ENCODE peak calls at places on chromosomes 1 and 21, in five cellular contexts. W is CD4-positive, alpha-beta memory T cell; F is neural progenitor cell; X is Peyer's patch; N is stomach. I is an unnamed sample.

GRCh38 chr1:153534933-153535663 is 693 bp downstream of the S100A6 start:
- DNase-seq in W (peak; percentile 32), F (no peak), X (peak; percentile 84), N (peak; percentile 57), I (peak; percentile 23)

GRCh38 chr21:40337981-40338380 is 470.7 kb downstream of the PCP4 start:
- DNase-seq in W (no peak), F (no peak), X (no peak), N (no peak), I (no peak)

GRCh38 chr1:243712890-243713425 is 137.1 kb downstream of the AKT3 start:
- DNase-seq in W (no peak), F (no peak), X (no peak), N (no peak), I (no peak)

GRCh38 chr1:156705321-156705917 is at the start of gene CRABP2:
- DNase-seq in W (no peak), F (peak; percentile 83), X (no peak), N (no peak), I (peak; percentile 14)

GRCh38 chr1:4786061-4786460 is 131.7 kb downstream of the AJAP1 start:
- DNase-seq in W (no peak), F (no peak), X (no peak), N (no peak), I (no peak)

GRCh38 chr21:26840206-26840605 is 5.0 kb downstream of the ADAMTS1 start:
- DNase-seq in W (no peak), F (no peak), X (no peak), N (no peak), I (no peak)

GRCh38 chr1:15953294-15953771 is 22.6 kb downstream of the ZBTB17 start:
- DNase-seq in W (no peak), F (no peak), X (no peak), N (no peak), I (no peak)

GRCh38 chr1:39711359-39712340 is 20.4 kb upstream of the HPCAL4 start:
- DNase-seq in W (no peak), F (peak; percentile 53), X (no peak), N (no peak), I (no peak)

GRCh38 chr1:168520052-168520751 is 23.6 kb downstream of the XCL2 start:
- DNase-seq in W (no peak), F (peak; percentile 7), X (no peak), N (no peak), I (peak; percentile 24)

GRCh38 chr21:44977616-44978340 is 37.9 kb downstream of the SLX9 start:
- DNase-seq in W (no peak), F (no peak), X (no peak), N (no peak), I (no peak)

GRCh38 chr1:207941664-207942063 is 30.7 kb upstream of the CD34 start:
- DNase-seq in W (no peak), F (no peak), X (no peak), N (peak; percentile 55), I (no peak)

DNA sequence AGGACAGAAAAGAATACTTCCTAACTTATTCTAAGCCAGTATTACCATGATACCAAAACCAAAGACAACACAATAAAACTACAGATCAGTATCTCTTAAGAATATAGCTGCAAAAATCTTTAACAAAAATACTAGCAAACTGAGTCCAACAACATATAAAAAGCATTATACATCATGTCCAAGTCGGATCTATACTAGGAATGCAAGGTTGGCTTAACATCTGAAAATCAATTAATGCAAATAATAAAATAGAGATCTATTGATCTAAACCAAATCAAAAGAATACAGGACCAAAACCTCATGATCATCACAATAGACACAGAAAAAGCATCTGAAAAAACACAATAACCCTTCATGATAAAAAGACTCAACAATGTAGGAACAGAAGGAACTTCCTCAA is 18.9 kb downstream of the TAF1A start:
- DNase-seq in W (no peak), F (no peak), X (no peak), N (no peak), I (no peak)
- H3K36me3 ChIP-seq in W (peaks cover 9% of the 10 kb centered on the region), F (peaks cover 7% of the 10 kb centered on the region), X (no peaks in the 10 kb centered on the region), N (peaks cover 75% of the 10 kb centered on the region), I (peaks cover 11% of the 10 kb centered on the region)

GRCh38 chr21:9767592-9768375 is 753.6 kb upstream of the TPTE start:
- DNase-seq in W (no peak), F (no peak), X (no peak), N (no peak), I (no peak)
- H3K9me3 ChIP-seq in W (no peaks in the 10 kb centered on the region), F (peaks cover 83% of the 10 kb centered on the region), X (peaks cover 42% of the 10 kb centered on the region), N (peaks cover 18% of the 10 kb centered on the region), I (no peaks in the 10 kb centered on the region)

GRCh38 chr1:113721010-113721409 is 38.3 kb downstream of the PHTF1 start:
- DNase-seq in W (no peak), F (no peak), X (no peak), N (no peak), I (no peak)
- H3K36me3 ChIP-seq in W (no peaks in the 10 kb centered on the region), F (peaks cover 59% of the 10 kb centered on the region), X (no peaks in the 10 kb centered on the region), N (peaks cover 80% of the 10 kb centered on the region), I (no peaks in the 10 kb centered on the region)

GRCh38 chr1:83098791-83099190 is 900.1 kb downstream of the TTLL7 start:
- DNase-seq in W (no peak), F (no peak), X (no peak), N (no peak), I (no peak)

GRCh38 chr1:83095570-83095969 is 903.4 kb downstream of the TTLL7 start:
- DNase-seq in W (no peak), F (no peak), X (no peak), N (no peak), I (no peak)

GRCh38 chr1:83102630-83103071 is 896.3 kb downstream of the TTLL7 start:
- DNase-seq in W (no peak), F (no peak), X (no peak), N (no peak), I (no peak)

GRCh38 chr1:83100133-83100532 is 898.8 kb downstream of the TTLL7 start:
- DNase-seq in W (no peak), F (no peak), X (no peak), N (no peak), I (no peak)

DNA sequence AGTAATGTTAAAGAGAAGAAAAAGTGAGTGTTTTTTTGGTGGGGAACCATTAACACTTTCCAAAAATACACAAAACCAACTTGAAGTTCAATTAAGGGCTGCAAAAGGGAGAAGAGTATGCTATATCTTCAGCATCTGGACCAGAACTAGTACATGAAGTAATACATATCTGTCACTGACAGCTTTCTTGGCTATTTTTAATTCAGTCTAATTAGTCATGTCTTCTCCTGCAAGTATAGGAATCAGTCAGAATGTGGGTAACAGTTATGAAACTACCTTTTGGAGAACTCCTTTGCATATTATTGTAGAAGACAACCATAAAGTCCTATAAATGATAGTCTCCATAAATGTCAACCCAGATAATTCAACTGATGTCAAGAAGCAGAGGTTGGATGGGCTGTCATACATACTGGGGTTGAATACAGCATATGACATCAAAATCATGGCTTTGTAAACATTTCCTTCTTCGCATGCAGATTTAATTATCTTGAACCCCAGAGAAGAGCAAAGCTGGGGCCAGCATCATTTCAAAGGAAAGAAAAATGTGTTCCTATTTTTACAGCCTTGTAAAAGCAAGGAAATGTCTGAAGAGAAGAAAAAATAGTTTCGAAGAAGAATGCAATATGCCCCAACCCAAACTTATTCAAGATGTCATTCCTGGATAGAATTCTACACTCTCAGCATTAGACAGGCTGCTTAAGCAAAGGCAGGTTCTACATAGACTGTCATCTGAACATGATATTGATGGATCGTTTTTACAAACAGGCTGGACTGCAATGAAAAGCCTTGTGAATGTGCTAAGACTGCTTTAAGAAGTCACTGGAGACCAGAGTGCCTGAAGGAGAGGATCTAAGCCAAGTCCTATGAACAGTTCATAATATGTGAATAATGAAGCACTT is 901.0 kb downstream of the TTLL7 start:
- DNase-seq in W (no peak), F (no peak), X (no peak), N (no peak), I (no peak)
- H3K9me3 ChIP-seq in W (no peaks in the 10 kb centered on the region), F (no peaks in the 10 kb centered on the region), X (no peaks in the 10 kb centered on the region), N (no peaks in the 10 kb centered on the region), I (no peaks in the 10 kb centered on the region)

GRCh38 chr1:161803181-161803580 is 37.1 kb downstream of the ATF6 start:
- DNase-seq in W (no peak), F (no peak), X (no peak), N (no peak), I (no peak)
- H3K36me3 ChIP-seq in W (peaks cover 13% of the 10 kb centered on the region), F (peaks cover 6% of the 10 kb centered on the region), X (no peaks in the 10 kb centered on the region), N (peaks cover 45% of the 10 kb centered on the region), I (peaks cover 12% of the 10 kb centered on the region)

I was measured in CD8-positive, alpha-beta memory T cell.